ENCODE peak calls at places on chromosome 12, in five cellular contexts. One of them, this sample, is unnamed.

GRCh38 chr12:131525795-131526508 is 184.9 kb upstream of the SFSWAP start:
- DNase-seq in fibroblast of the aortic adventitia: no peak
- DNase-seq in uterus: no peak
- DNase-seq in hepatocyte: no peak
- DNase-seq in tibial nerve: no peak
- DNase-seq in this sample: no peak

GRCh38 chr12:104276192-104277131 is 27.1 kb upstream of the EID3 start:
- DNase-seq in fibroblast of the aortic adventitia: no peak
- DNase-seq in uterus: no peak
- DNase-seq in tibial nerve: no peak
- DNase-seq in hepatocyte: no peak
- DNase-seq in this sample: no peak

GRCh38 chr12:74339211-74339610 is 198.4 kb upstream of the ATXN7L3B start:
- DNase-seq in hepatocyte: no peak
- DNase-seq in tibial nerve: no peak
- DNase-seq in fibroblast of the aortic adventitia: peak
- DNase-seq in uterus: no peak
- DNase-seq in this sample: no peak

GRCh38 chr12:129049917-129050316 is 196.6 kb downstream of the GLT1D1 start:
- DNase-seq in uterus: no peak
- DNase-seq in fibroblast of the aortic adventitia: no peak
- DNase-seq in hepatocyte: peak
- DNase-seq in tibial nerve: no peak
- DNase-seq in this sample: no peak

GRCh38 chr12:106527356-106527755 is 55.4 kb upstream of the RFX4 start:
- DNase-seq in hepatocyte: no peak
- DNase-seq in uterus: no peak
- DNase-seq in tibial nerve: no peak
- DNase-seq in fibroblast of the aortic adventitia: peak
- DNase-seq in this sample: peak

GRCh38 chr12:109944975-109945374 is 44.9 kb downstream of the TCHP start:
- DNase-seq in hepatocyte: no peak
- DNase-seq in uterus: no peak
- DNase-seq in fibroblast of the aortic adventitia: peak
- DNase-seq in tibial nerve: no peak
- DNase-seq in this sample: peak

GRCh38 chr12:53623526-53623925 is 2.7 kb downstream of the ATF7 start:
- DNase-seq in tibial nerve: peak
- DNase-seq in hepatocyte: peak
- DNase-seq in fibroblast of the aortic adventitia: peak
- DNase-seq in uterus: no peak
- DNase-seq in this sample: peak

GRCh38 chr12:118377005-118377890 is 893 bp downstream of the SUDS3 start:
- DNase-seq in fibroblast of the aortic adventitia: no peak
- DNase-seq in hepatocyte: peak
- DNase-seq in tibial nerve: no peak
- DNase-seq in uterus: no peak
- DNase-seq in this sample: no peak

GRCh38 chr12:93571854-93572711 is at the start of gene SOCS2:
- DNase-seq in uterus: peak
- DNase-seq in hepatocyte: peak
- DNase-seq in fibroblast of the aortic adventitia: no peak
- DNase-seq in tibial nerve: peak
- DNase-seq in this sample: peak

GRCh38 chr12:130993759-130994670 is 40.3 kb downstream of the ADGRD1 start:
- DNase-seq in uterus: no peak
- DNase-seq in tibial nerve: no peak
- DNase-seq in fibroblast of the aortic adventitia: no peak
- DNase-seq in hepatocyte: no peak
- DNase-seq in this sample: no peak

GRCh38 chr12:95265765-95266164 is 48.2 kb downstream of the VEZT start:
- DNase-seq in uterus: no peak
- DNase-seq in hepatocyte: no peak
- DNase-seq in fibroblast of the aortic adventitia: no peak
- DNase-seq in tibial nerve: no peak
- DNase-seq in this sample: no peak

GRCh38 chr12:47808049-47808448 is 11.7 kb downstream of the HDAC7 start:
- DNase-seq in uterus: peak
- DNase-seq in fibroblast of the aortic adventitia: no peak
- DNase-seq in hepatocyte: peak
- DNase-seq in tibial nerve: no peak
- DNase-seq in this sample: peak

GRCh38 chr12:58421990-58422389 is 480.6 kb downstream of the ATP23 start:
- DNase-seq in hepatocyte: no peak
- DNase-seq in tibial nerve: no peak
- DNase-seq in uterus: no peak
- DNase-seq in fibroblast of the aortic adventitia: no peak
- DNase-seq in this sample: no peak

GRCh38 chr12:5520037-5520436 is 88.1 kb downstream of the NTF3 start:
- DNase-seq in hepatocyte: no peak
- DNase-seq in tibial nerve: no peak
- DNase-seq in uterus: no peak
- DNase-seq in fibroblast of the aortic adventitia: no peak
- DNase-seq in this sample: no peak

GRCh38 chr12:10408842-10409241 is 715 bp downstream of the KLRC4 start:
- DNase-seq in tibial nerve: no peak
- DNase-seq in fibroblast of the aortic adventitia: no peak
- DNase-seq in hepatocyte: no peak
- DNase-seq in uterus: no peak
- DNase-seq in this sample: no peak

GRCh38 chr12:16939871-16940306 is 333.9 kb upstream of the LMO3 start:
- DNase-seq in hepatocyte: peak
- DNase-seq in uterus: no peak
- DNase-seq in fibroblast of the aortic adventitia: peak
- DNase-seq in tibial nerve: no peak
- DNase-seq in this sample: peak

GRCh38 chr12:69500631-69501030 is 30.4 kb downstream of the FRS2 start:
- DNase-seq in hepatocyte: no peak
- DNase-seq in uterus: no peak
- DNase-seq in fibroblast of the aortic adventitia: peak
- DNase-seq in tibial nerve: no peak
- DNase-seq in this sample: no peak

GRCh38 chr12:92992041-92992440 is 62.9 kb upstream of the EEA1 start:
- DNase-seq in uterus: no peak
- DNase-seq in fibroblast of the aortic adventitia: no peak
- DNase-seq in hepatocyte: no peak
- DNase-seq in tibial nerve: no peak
- DNase-seq in this sample: no peak

GRCh38 chr12:92012691-92013090 is 133.0 kb downstream of the BTG1 start:
- DNase-seq in hepatocyte: no peak
- DNase-seq in tibial nerve: no peak
- DNase-seq in uterus: no peak
- DNase-seq in fibroblast of the aortic adventitia: no peak
- DNase-seq in this sample: no peak

GRCh38 chr12:121917950-121918678 is at the start of gene CFAP251:
- DNase-seq in tibial nerve: peak
- DNase-seq in fibroblast of the aortic adventitia: peak
- DNase-seq in hepatocyte: peak
- DNase-seq in uterus: peak
- DNase-seq in this sample: peak
- H3K4me3 ChIP-seq in tibial nerve: peak
- H3K4me3 ChIP-seq in fibroblast of the aortic adventitia: no peak
- H3K4me3 ChIP-seq in hepatocyte: no peak
- H3K4me3 ChIP-seq in uterus: no peak
- H3K4me3 ChIP-seq in this sample: no peak

DNA sequence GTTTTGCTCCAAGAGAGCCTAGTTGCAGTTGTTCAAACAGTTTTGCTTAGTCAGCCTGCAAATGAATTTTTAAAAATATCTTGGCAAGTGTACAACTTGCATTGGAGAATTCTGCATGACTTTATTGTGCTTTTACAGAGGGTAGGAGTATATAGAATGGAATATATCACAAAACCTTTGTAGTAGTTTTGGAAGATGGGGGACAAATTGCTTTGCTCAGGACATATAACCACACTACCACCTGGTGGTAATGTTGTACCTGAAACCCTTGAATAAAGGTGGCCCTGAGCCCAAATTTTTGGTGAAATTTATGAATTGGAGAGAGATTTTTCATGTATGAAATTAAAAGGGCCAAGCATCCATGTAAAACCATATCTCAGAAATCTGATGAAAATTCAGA is 645.2 kb downstream of the MED13L start:
- DNase-seq in hepatocyte: no peak
- DNase-seq in fibroblast of the aortic adventitia: peak
- DNase-seq in uterus: no peak
- DNase-seq in tibial nerve: no peak
- DNase-seq in this sample: peak
- TF ChIP-seq CTCF in hepatocyte: peak
- TF ChIP-seq CTCF in fibroblast of the aortic adventitia: peak
- TF ChIP-seq CTCF in uterus: peak
- TF ChIP-seq CTCF in tibial nerve: no peak
- TF ChIP-seq CTCF in this sample: peak

GRCh38 chr12:52010692-52011601 is 4.2 kb downstream of the TAMALIN start:
- DNase-seq in fibroblast of the aortic adventitia: no peak
- DNase-seq in uterus: peak
- DNase-seq in tibial nerve: no peak
- DNase-seq in hepatocyte: no peak
- DNase-seq in this sample: no peak
- H3K4me3 ChIP-seq in fibroblast of the aortic adventitia: peak
- H3K4me3 ChIP-seq in uterus: no peak
- H3K4me3 ChIP-seq in tibial nerve: peak
- H3K4me3 ChIP-seq in hepatocyte: no peak
- H3K4me3 ChIP-seq in this sample: peak

GRCh38 chr12:22458301-22458917 is 85.9 kb downstream of the C2CD5 start:
- DNase-seq in hepatocyte: no peak
- DNase-seq in uterus: no peak
- DNase-seq in fibroblast of the aortic adventitia: no peak
- DNase-seq in tibial nerve: no peak
- DNase-seq in this sample: no peak
- TF ChIP-seq CTCF in hepatocyte: no peak
- TF ChIP-seq CTCF in uterus: no peak
- TF ChIP-seq CTCF in fibroblast of the aortic adventitia: no peak
- TF ChIP-seq CTCF in tibial nerve: no peak
- TF ChIP-seq CTCF in this sample: no peak

GRCh38 chr12:27504506-27504905 is 19.5 kb upstream of the PPFIBP1 start:
- DNase-seq in uterus: no peak
- DNase-seq in fibroblast of the aortic adventitia: peak
- DNase-seq in hepatocyte: no peak
- DNase-seq in tibial nerve: no peak
- DNase-seq in this sample: no peak

GRCh38 chr12:27505771-27506170 is 18.2 kb upstream of the PPFIBP1 start:
- DNase-seq in tibial nerve: no peak
- DNase-seq in hepatocyte: no peak
- DNase-seq in uterus: no peak
- DNase-seq in fibroblast of the aortic adventitia: peak
- DNase-seq in this sample: peak

GRCh38 chr12:27501956-27502562 is 21.9 kb upstream of the PPFIBP1 start:
- DNase-seq in tibial nerve: no peak
- DNase-seq in fibroblast of the aortic adventitia: no peak
- DNase-seq in uterus: no peak
- DNase-seq in hepatocyte: no peak
- DNase-seq in this sample: no peak

GRCh38 chr12:27506645-27507189 is 17.3 kb upstream of the PPFIBP1 start:
- DNase-seq in hepatocyte: no peak
- DNase-seq in uterus: no peak
- DNase-seq in tibial nerve: no peak
- DNase-seq in fibroblast of the aortic adventitia: no peak
- DNase-seq in this sample: no peak

DNA sequence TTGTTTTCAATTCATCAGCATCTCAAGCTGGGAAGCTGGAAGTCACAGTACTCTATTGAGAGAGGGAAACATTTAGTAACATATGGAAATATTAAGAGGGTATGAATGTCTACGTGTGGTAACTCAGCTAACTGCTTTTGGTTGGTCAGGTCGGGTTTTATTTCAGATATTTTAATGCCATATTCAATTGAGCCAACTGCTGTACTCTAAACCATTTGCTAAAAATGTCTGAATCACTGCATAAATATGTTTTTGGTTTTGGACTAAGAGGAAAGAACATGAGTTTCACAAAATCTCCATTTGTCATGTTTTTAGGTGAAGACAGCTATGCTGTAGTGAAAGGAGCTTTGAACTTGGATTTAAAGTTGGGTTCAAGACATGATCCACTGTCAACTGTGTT is 18.9 kb upstream of the PPFIBP1 start:
- DNase-seq in uterus: no peak
- DNase-seq in hepatocyte: no peak
- DNase-seq in tibial nerve: no peak
- DNase-seq in fibroblast of the aortic adventitia: peak
- DNase-seq in this sample: peak
- H3K4me3 ChIP-seq in uterus: no peak
- H3K4me3 ChIP-seq in hepatocyte: no peak
- H3K4me3 ChIP-seq in tibial nerve: no peak
- H3K4me3 ChIP-seq in fibroblast of the aortic adventitia: no peak
- H3K4me3 ChIP-seq in this sample: no peak

DNA sequence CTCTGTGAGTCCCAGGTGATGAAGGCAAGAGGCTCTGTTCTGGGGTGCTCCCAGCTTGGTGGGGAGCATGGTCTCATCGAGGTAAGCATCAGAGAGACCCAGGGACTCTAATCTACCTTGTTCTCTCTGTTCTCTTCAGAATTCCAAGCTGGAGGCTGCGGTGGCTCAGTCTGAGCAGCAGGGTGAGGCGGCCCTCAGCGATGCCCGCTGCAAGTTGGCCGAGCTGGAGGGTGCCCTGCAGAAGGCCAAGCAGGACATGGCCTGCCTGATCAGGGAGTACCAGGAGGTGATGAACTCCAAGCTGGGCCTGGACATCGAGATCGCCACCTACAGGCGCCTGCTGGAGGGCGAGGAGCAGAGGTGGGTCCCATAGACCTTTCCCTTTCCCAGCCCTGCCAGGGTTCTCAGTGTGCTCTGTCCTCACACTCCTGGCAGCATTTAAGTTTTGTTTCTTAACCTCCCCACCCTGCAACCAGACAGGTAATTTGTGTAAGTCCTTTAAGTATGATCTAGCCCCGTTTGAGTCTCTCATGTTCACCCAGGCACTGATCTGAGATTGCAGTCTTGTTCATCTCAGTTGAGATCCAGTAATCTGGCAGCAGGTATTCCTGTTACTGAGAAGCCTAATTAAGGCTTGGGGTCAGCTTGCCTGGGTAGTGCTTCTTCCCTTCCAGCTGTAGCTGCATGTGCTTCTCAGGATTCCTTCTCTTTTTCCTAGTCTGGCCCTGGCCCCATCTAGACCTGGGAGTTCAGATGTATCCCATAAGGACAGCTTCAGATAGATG is 14.8 kb upstream of the KRT81 start:
- DNase-seq in uterus: no peak
- DNase-seq in tibial nerve: no peak
- DNase-seq in fibroblast of the aortic adventitia: no peak
- DNase-seq in hepatocyte: no peak
- DNase-seq in this sample: no peak
- TF ChIP-seq CTCF in uterus: no peak
- TF ChIP-seq CTCF in tibial nerve: no peak
- TF ChIP-seq CTCF in fibroblast of the aortic adventitia: no peak
- TF ChIP-seq CTCF in hepatocyte: peak
- TF ChIP-seq CTCF in this sample: peak

This sample was measured in fibroblast of pulmonary artery.